ENCODE peak calls at places on chromosomes 11 and 22, in eight cellular contexts. P, Z, L, Q, B, F, M and S are unnamed samples.
A peak's percentile ranks its signal among the peaks of the same experiment; 100 is the strongest.

GRCh38 chr22:31079095-31079642 is 1.9 kb upstream of the SMTN start:
- DNase-seq in Q (peak; percentile 79), Z (no peak), L (no peak), M (no peak), B (no peak), P (no peak), F (no peak), S (no peak)

GRCh38 chr11:8832571-8833260 is 78.3 kb upstream of the AKIP1 start:
- DNase-seq in L (no peak), B (no peak), F (peak; percentile 70), Z (no peak), P (no peak), M (no peak), Q (no peak), S (peak; percentile 90)

GRCh38 chr22:22059476-22060002 is 77.0 kb upstream of the TOP3B start:
- DNase-seq in F (no peak), M (no peak), Q (no peak), L (no peak), P (no peak), Z (no peak), B (no peak), S (no peak)

GRCh38 chr22:28911777-28912669 is 28.7 kb downstream of the ZNRF3 start:
- DNase-seq in F (peak; percentile 66), L (no peak), Q (no peak), Z (no peak), M (no peak), P (no peak), B (no peak), S (no peak)

GRCh38 chr11:19756675-19757475 is 44.2 kb downstream of the NAV2 start:
- DNase-seq in F (peak; percentile 52), P (no peak), B (no peak), L (peak; percentile 76), M (no peak), Z (no peak), Q (no peak), S (no peak)

GRCh38 chr11:30855383-30856006 is 269.3 kb upstream of the MPPED2 start:
- DNase-seq in Q (no peak), L (no peak), B (peak; percentile 3), P (no peak), F (peak; percentile 21), Z (no peak), M (no peak), S (no peak)

GRCh38 chr22:17785185-17786184 is 11.2 kb upstream of the BID start:
- DNase-seq in Q (peak; percentile 85), Z (peak; percentile 70), M (peak; percentile 50), B (peak; percentile 65), P (peak; percentile 37), L (no peak), F (peak; percentile 38), S (peak; percentile 39)

GRCh38 chr11:4032097-4032496 is 62.5 kb upstream of the RRM1 start:
- DNase-seq in Z (no peak), P (no peak), M (no peak), B (no peak), Q (no peak), L (no peak), F (no peak), S (no peak)

GRCh38 chr11:66363187-66363601 is 8.4 kb downstream of the SLC29A2 start:
- DNase-seq in Z (no peak), L (no peak), B (no peak), Q (peak; percentile 28), P (no peak), F (no peak), M (no peak), S (no peak)

GRCh38 chr22:19800761-19801244 is 40.2 kb downstream of the TBX1 start:
- DNase-seq in M (no peak), P (no peak), Z (no peak), B (peak; percentile 35), Q (no peak), F (peak; percentile 30), L (no peak), S (no peak)

GRCh38 chr11:88414981-88415391 is 77.5 kb upstream of the CTSC start:
- DNase-seq in Z (no peak), L (no peak), F (peak; percentile 28), M (no peak), Q (no peak), P (peak; percentile 10), B (peak; percentile 62), S (peak; percentile 86)

GRCh38 chr11:122628691-122629555 is 26.6 kb upstream of the UBASH3B start:
- DNase-seq in M (peak; percentile 40), Z (peak; percentile 59), L (peak; percentile 62), B (peak; percentile 86), Q (no peak), P (peak; percentile 66), F (peak; percentile 82), S (peak; percentile 65)

GRCh38 chr22:31537019-31537535 is 40.7 kb downstream of the SFI1 start:
- DNase-seq in Z (no peak), L (no peak), M (no peak), P (no peak), F (peak; percentile 2), Q (no peak), B (no peak), S (no peak)

GRCh38 chr11:22432331-22433065 is 94.3 kb downstream of the SLC17A6 start:
- DNase-seq in B (no peak), F (peak; percentile 83), Z (no peak), P (no peak), L (peak; percentile 31), Q (peak; percentile 42), M (no peak), S (no peak)

GRCh38 chr22:45531944-45532631 is 29.4 kb downstream of the FBLN1 start:
- DNase-seq in L (no peak), Q (no peak), B (no peak), F (no peak), Z (no peak), M (no peak), P (no peak), S (peak; percentile 82)

GRCh38 chr11:89477175-89477574 is 14.0 kb downstream of the NOX4 start:
- DNase-seq in F (no peak), B (no peak), M (no peak), P (no peak), L (no peak), Q (no peak), Z (no peak), S (no peak)

GRCh38 chr11:44916797-44917196 is 33.9 kb downstream of the TP53I11 start:
- DNase-seq in P (peak; percentile 37), F (no peak), L (no peak), B (peak; percentile 48), Q (no peak), Z (no peak), M (no peak), S (no peak)

GRCh38 chr11:77884186-77884828 is 63.4 kb downstream of the AAMDC start:
- DNase-seq in B (no peak), Q (no peak), Z (no peak), P (no peak), L (no peak), F (peak; percentile 83), M (no peak), S (no peak)

GRCh38 chr11:19244084-19244483 is 3.3 kb upstream of the E2F8 start:
- DNase-seq in B (peak; percentile 75), M (no peak), F (peak; percentile 69), Z (no peak), L (no peak), P (no peak), Q (no peak), S (peak; percentile 86)

GRCh38 chr11:106821291-106821690 is 197.0 kb downstream of the GUCY1A2 start:
- DNase-seq in L (no peak), P (no peak), M (no peak), B (peak; percentile 16), F (no peak), Q (no peak), Z (no peak), S (no peak)

GRCh38 chr22:37968452-37969251 is 15.2 kb downstream of the POLR2F start:
- DNase-seq in Z (no peak), P (no peak), B (no peak), L (peak; percentile 90), F (no peak), M (no peak), Q (no peak), S (no peak)

GRCh38 chr11:113293936-113294335 is 20.4 kb upstream of the TTC12 start:
- DNase-seq in M (no peak), L (no peak), Z (no peak), Q (no peak), P (no peak), F (no peak), B (no peak), S (no peak)

GRCh38 chr22:37848587-37849088 is 581 bp upstream of the EIF3L start:
- DNase-seq in Q (no peak), F (peak; percentile 45), P (peak; percentile 49), L (no peak), Z (no peak), B (peak; percentile 62), M (no peak), S (peak; percentile 20)

GRCh38 chr11:68331338-68331947 is 19.1 kb downstream of the LRP5 start:
- DNase-seq in Z (no peak), L (no peak), P (no peak), B (no peak), Q (no peak), F (peak; percentile 51), M (no peak), S (no peak)

GRCh38 chr22:46374663-46375474 is 39.4 kb downstream of the TRMU start:
- DNase-seq in F (no peak), B (no peak), Z (no peak), M (no peak), Q (peak; percentile 88), P (no peak), L (no peak), S (no peak)

GRCh38 chr11:72821221-72821919 is 7.2 kb downstream of the ATG16L2 start:
- DNase-seq in B (no peak), Q (peak; percentile 72), P (no peak), Z (no peak), F (no peak), L (no peak), M (no peak), S (no peak)

GRCh38 chr11:116925050-116925449 is 87.6 kb upstream of the APOA1 start:
- DNase-seq in P (no peak), F (no peak), Q (no peak), M (no peak), B (no peak), L (no peak), Z (no peak), S (no peak)

GRCh38 chr11:61460474-61460881 is 30.6 kb downstream of the SDHAF2 start:
- DNase-seq in Z (no peak), M (no peak), L (no peak), B (no peak), P (no peak), Q (no peak), F (peak; percentile 15), S (no peak)

GRCh38 chr11:74312321-74312720 is 881 bp upstream of the P4HA3 start:
- DNase-seq in Q (no peak), F (no peak), B (peak; percentile 39), L (no peak), M (no peak), P (no peak), Z (no peak), S (peak; percentile 11)

GRCh38 chr11:91947215-91947614 is 277.4 kb upstream of the FAT3 start:
- DNase-seq in B (no peak), P (no peak), L (no peak), Z (no peak), Q (no peak), M (no peak), F (no peak), S (peak; percentile 67)

GRCh38 chr11:30422828-30423648 is 100.1 kb downstream of the ARL14EP start:
- DNase-seq in Q (no peak), F (no peak), Z (no peak), B (no peak), P (no peak), M (no peak), L (no peak), S (no peak)

GRCh38 chr11:62552931-62553838 is 6.6 kb upstream of the AHNAK start:
- DNase-seq in P (peak; percentile 96), B (peak; percentile 90), L (no peak), F (peak; percentile 93), Z (peak; percentile 49), M (no peak), Q (peak; percentile 93), S (peak; percentile 93)

GRCh38 chr11:36155770-36156485 is 133.3 kb downstream of the COMMD9 start:
- DNase-seq in B (no peak), M (no peak), F (peak; percentile 60), L (peak; percentile 64), Z (no peak), Q (no peak), P (no peak), S (peak; percentile 29)

GRCh38 chr11:94127632-94128031 is 1.0 kb upstream of the PANX1 start:
- DNase-seq in P (no peak), Z (no peak), F (no peak), B (peak; percentile 25), Q (no peak), L (no peak), M (no peak), S (no peak)